ENCODE peak calls at places on chromosomes 4 and X, in ten cellular contexts. P, H, B, A, E, L, J, R, D and O are unnamed samples.

GRCh38 chrX:119672252-119672825 is 20.6 kb downstream of the SEPTIN6 start:
- DNase-seq in P (no peak), H (no peak), B (no peak), A (no peak), E (no peak), L (no peak), J (no peak), R (no peak), D (peak), O (no peak)

GRCh38 chrX:130071611-130072349 is 38.5 kb downstream of the ELF4 start:
- DNase-seq in P (no peak), H (no peak), B (no peak), A (no peak), E (no peak), L (no peak), J (peak), R (no peak), D (no peak), O (no peak)

GRCh38 chr4:9999956-10000551 is 21.2 kb downstream of the SLC2A9 start:
- DNase-seq in P (no peak), H (no peak), B (no peak), A (no peak), E (no peak), L (no peak), J (no peak), R (no peak), D (peak), O (no peak)

GRCh38 chrX:10453945-10454344 is 166.4 kb downstream of the MID1 start:
- DNase-seq in P (no peak), H (no peak), B (no peak), A (no peak), E (no peak), L (no peak), J (no peak), R (no peak), D (no peak), O (no peak)

GRCh38 chr4:152860057-152860456 is 76.1 kb upstream of the FHDC1 start:
- DNase-seq in P (no peak), H (no peak), B (no peak), A (no peak), E (no peak), L (no peak), J (no peak), R (no peak), D (no peak), O (no peak)

GRCh38 chr4:156906325-156906724 is 65.3 kb downstream of the PDGFC start:
- DNase-seq in P (no peak), H (no peak), B (no peak), A (no peak), E (no peak), L (no peak), J (no peak), R (no peak), D (no peak), O (no peak)

GRCh38 chrX:70664726-70665125 is 220.1 kb downstream of the DLG3 start:
- DNase-seq in P (no peak), H (no peak), B (peak), A (no peak), E (no peak), L (no peak), J (no peak), R (peak), D (peak), O (no peak)

GRCh38 chr4:41192136-41192535 is 22.2 kb downstream of the APBB2 start:
- DNase-seq in P (no peak), H (no peak), B (peak), A (no peak), E (no peak), L (no peak), J (no peak), R (no peak), D (peak), O (no peak)

GRCh38 chr4:151417164-151417571 is 8.2 kb downstream of the FHIP1A start:
- DNase-seq in P (no peak), H (no peak), B (no peak), A (no peak), E (no peak), L (no peak), J (no peak), R (no peak), D (no peak), O (no peak)

GRCh38 chrX:77945910-77946309 is 23.5 kb downstream of the PGAM4 start:
- DNase-seq in P (no peak), H (no peak), B (no peak), A (no peak), E (no peak), L (no peak), J (no peak), R (no peak), D (no peak), O (no peak)

GRCh38 chr4:106548446-106549044 is 180.0 kb upstream of the GIMD1 start:
- DNase-seq in P (no peak), H (no peak), B (no peak), A (no peak), E (no peak), L (no peak), J (no peak), R (no peak), D (no peak), O (no peak)

GRCh38 chr4:15847746-15848145 is 69.6 kb downstream of the CD38 start:
- DNase-seq in P (no peak), H (no peak), B (no peak), A (no peak), E (no peak), L (no peak), J (no peak), R (no peak), D (no peak), O (no peak)

GRCh38 chr4:138449938-138450337 is 207.8 kb upstream of the SLC7A11 start:
- DNase-seq in P (no peak), H (no peak), B (peak), A (no peak), E (no peak), L (no peak), J (no peak), R (no peak), D (no peak), O (no peak)

GRCh38 chrX:140918398-140919043 is 83.9 kb upstream of the SPANXB1 start:
- DNase-seq in P (peak), H (no peak), B (peak), A (no peak), E (no peak), L (no peak), J (peak), R (peak), D (peak), O (peak)

GRCh38 chr4:138222041-138222440 is 20.1 kb downstream of the SLC7A11 start:
- DNase-seq in P (no peak), H (no peak), B (peak), A (no peak), E (no peak), L (no peak), J (no peak), R (peak), D (peak), O (no peak)

GRCh38 chr4:78369691-78370090 is 181.9 kb upstream of the ANXA3 start:
- DNase-seq in P (no peak), H (no peak), B (peak), A (no peak), E (no peak), L (no peak), J (no peak), R (no peak), D (no peak), O (no peak)

DNA sequence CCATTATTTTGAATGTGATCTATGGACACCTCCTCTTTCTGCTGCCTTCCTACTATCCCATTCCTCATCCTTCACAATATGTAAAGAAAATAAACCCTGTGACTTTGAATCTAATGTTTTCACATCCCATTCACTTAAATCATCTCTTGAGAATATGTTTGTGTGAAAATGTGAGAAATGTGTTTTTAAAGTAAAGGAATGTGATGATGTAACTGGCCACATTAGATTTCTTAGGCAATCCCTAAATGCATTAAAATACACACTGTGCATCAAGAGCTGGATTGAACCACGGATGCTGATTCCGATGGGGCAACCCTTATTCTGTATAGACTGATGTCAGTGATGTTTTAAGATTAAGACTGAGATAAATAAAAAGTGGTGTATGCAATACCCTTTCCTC is 558.9 kb upstream of the TENM3 start:
- DNase-seq in P (no peak), H (no peak), B (peak), A (no peak), E (no peak), L (no peak), J (no peak), R (no peak), D (peak), O (no peak)
- H3K27ac ChIP-seq in P (no peak), H (no peak), B (no peak), A (no peak), E (no peak), L (no peak), J (no peak), R (peak), D (peak), O (no peak)

DNA sequence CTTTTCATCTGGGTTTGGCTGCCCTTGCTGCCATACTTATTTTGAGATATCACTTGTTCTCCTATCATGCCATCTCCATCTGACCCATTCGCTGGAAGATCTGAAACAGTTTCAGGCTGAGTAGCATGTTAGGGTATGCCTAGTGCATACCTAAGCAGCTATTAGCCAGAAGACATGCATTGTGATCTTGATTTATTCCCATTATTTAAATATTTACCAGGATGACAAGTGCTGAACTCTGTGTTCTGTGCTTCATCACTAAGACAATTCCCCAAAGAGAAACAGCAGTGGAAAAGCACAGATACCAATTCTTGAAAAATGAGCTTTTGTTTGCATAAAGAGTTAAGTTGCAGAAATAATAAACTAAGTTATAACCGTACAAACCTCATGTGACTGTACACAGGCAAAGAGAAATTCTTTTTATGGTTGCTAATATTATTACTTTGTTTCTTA is 271.0 kb upstream of the ARSJ start:
- DNase-seq in P (no peak), H (no peak), B (no peak), A (no peak), E (no peak), L (no peak), J (no peak), R (peak), D (peak), O (no peak)
- H3K27ac ChIP-seq in P (no peak), H (no peak), B (no peak), A (no peak), E (no peak), L (no peak), J (no peak), R (peak), D (peak), O (no peak)

DNA sequence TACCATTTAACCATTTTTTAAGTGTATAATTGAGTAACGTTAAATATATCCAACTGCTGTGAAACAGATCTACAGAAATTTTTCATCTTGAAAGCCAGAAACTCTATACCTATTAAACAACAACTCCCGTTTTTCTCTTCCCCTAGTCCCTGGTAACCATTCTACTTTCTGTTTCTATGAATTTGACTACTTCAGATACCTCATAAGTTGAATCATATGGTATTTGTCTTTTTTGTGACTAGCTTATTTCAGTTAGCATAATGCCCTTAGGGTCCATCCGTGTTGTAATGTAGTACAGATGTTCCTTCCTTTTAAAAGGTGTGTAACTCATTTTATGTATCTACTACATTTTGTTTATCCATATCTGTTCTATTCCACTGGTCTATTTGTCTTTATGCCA is 48.7 kb downstream of the STAG2 start:
- DNase-seq in P (no peak), H (no peak), B (no peak), A (no peak), E (no peak), L (no peak), J (no peak), R (no peak), D (peak), O (no peak)
- H3K27ac ChIP-seq in P (no peak), H (no peak), B (no peak), A (no peak), E (no peak), L (no peak), J (no peak), R (no peak), D (no peak), O (no peak)

GRCh38 chr4:168856312-168856711 is 153.7 kb downstream of the CBR4 start:
- DNase-seq in P (no peak), H (no peak), B (peak), A (no peak), E (no peak), L (no peak), J (no peak), R (peak), D (peak), O (no peak)
- H3K27ac ChIP-seq in P (no peak), H (peak), B (no peak), A (peak), E (no peak), L (peak), J (no peak), R (peak), D (peak), O (no peak)

GRCh38 chr4:139599594-139600374 is 43.8 kb upstream of the SETD7 start:
- DNase-seq in P (no peak), H (no peak), B (peak), A (no peak), E (no peak), L (no peak), J (no peak), R (peak), D (peak), O (no peak)
- H3K27ac ChIP-seq in P (no peak), H (no peak), B (no peak), A (no peak), E (no peak), L (no peak), J (no peak), R (peak), D (no peak), O (no peak)